ENCODE peak calls at places on chromosomes 2 and 18, in nine cellular contexts. D is fibroblast of the aortic adventitia, P is foreskin fibroblast, O is psoas muscle, W is PC-3, M is stomach, K is GM23248, F is lower lobe of right lung, G is aorta. Q is an unnamed sample.

GRCh38 chr2:241456546-241456945 is 51.8 kb downstream of the STK25 start:
- DNase-seq in D (no peak), P (no peak), O (no peak), W (no peak), M (no peak), K (no peak), F (no peak), G (no peak), Q (no peak)

GRCh38 chr2:182608181-182608845 is 107.7 kb upstream of the DNAJC10 start:
- DNase-seq in D (no peak), P (no peak), O (no peak), W (no peak), M (no peak), K (no peak), F (no peak), G (no peak), Q (no peak)

GRCh38 chr18:59155140-59155539 is 15.5 kb downstream of the SEC11C start:
- DNase-seq in D (peak; percentile 62), P (peak; percentile 14), O (no peak), W (no peak), M (no peak), K (peak; percentile 79), F (no peak), G (no peak), Q (no peak)

GRCh38 chr18:35491689-35492077 is 6.1 kb downstream of the INO80C start:
- DNase-seq in D (no peak), P (no peak), O (no peak), W (no peak), M (no peak), K (no peak), F (no peak), G (no peak), Q (no peak)

GRCh38 chr2:221818569-221818968 is 246.5 kb upstream of the EPHA4 start:
- DNase-seq in D (no peak), P (no peak), O (no peak), W (peak; percentile 41), M (no peak), K (no peak), F (no peak), G (no peak), Q (no peak)

GRCh38 chr18:42067527-42067926 is 112.5 kb downstream of the PIK3C3 start:
- DNase-seq in D (no peak), P (no peak), O (no peak), W (no peak), M (no peak), K (no peak), F (no peak), G (no peak), Q (no peak)

GRCh38 chr2:112182581-112183034 is 44.4 kb downstream of the FBLN7 start:
- DNase-seq in D (no peak), P (no peak), O (no peak), W (no peak), M (no peak), K (no peak), F (no peak), G (no peak), Q (no peak)

GRCh38 chr2:114442545-114442944 is at the start of gene DPP10:
- DNase-seq in D (no peak), P (no peak), O (no peak), W (peak; percentile 26), M (no peak), K (peak; percentile 4), F (no peak), G (peak; percentile 48), Q (no peak)

GRCh38 chr2:234446404-234447076 is 50.3 kb downstream of the ARL4C start:
- DNase-seq in D (no peak), P (no peak), O (peak; percentile 46), W (no peak), M (peak; percentile 60), K (no peak), F (peak; percentile 86), G (peak; percentile 91), Q (no peak)

GRCh38 chr2:227703280-227703732 is 14.5 kb downstream of the SLC19A3 start:
- DNase-seq in D (peak; percentile 48), P (peak; percentile 19), O (no peak), W (peak; percentile 85), M (no peak), K (peak; percentile 73), F (no peak), G (no peak), Q (no peak)

GRCh38 chr2:73981081-73981968 is 3.4 kb upstream of the TET3 start:
- DNase-seq in D (no peak), P (no peak), O (peak; percentile 49), W (peak; percentile 53), M (peak; percentile 52), K (peak; percentile 67), F (peak; percentile 76), G (peak; percentile 66), Q (no peak)

GRCh38 chr2:59182249-59182648 is 941.1 kb upstream of the FANCL start:
- DNase-seq in D (no peak), P (peak; percentile 4), O (no peak), W (peak; percentile 35), M (no peak), K (peak; percentile 46), F (no peak), G (no peak), Q (peak; percentile 20)

GRCh38 chr18:44624052-44624451 is 56.6 kb upstream of the SETBP1 start:
- DNase-seq in D (no peak), P (no peak), O (no peak), W (no peak), M (no peak), K (no peak), F (no peak), G (no peak), Q (no peak)

GRCh38 chr2:3585239-3586109 is 9.4 kb upstream of the COLEC11 start:
- DNase-seq in D (peak; percentile 79), P (peak; percentile 85), O (peak; percentile 50), W (peak; percentile 24), M (peak; percentile 54), K (no peak), F (no peak), G (peak; percentile 59), Q (no peak)
- H3K4me3 ChIP-seq in D (peak overlapping the region; percentile 28), P (peak overlapping the region; percentile 39), O (peak overlapping the region; percentile 12), W (no peak overlapping the region), M (no peak overlapping the region), K (no peak overlapping the region), F (peak overlapping the region; percentile 33), G (no peak overlapping the region), Q (no peak overlapping the region)

DNA sequence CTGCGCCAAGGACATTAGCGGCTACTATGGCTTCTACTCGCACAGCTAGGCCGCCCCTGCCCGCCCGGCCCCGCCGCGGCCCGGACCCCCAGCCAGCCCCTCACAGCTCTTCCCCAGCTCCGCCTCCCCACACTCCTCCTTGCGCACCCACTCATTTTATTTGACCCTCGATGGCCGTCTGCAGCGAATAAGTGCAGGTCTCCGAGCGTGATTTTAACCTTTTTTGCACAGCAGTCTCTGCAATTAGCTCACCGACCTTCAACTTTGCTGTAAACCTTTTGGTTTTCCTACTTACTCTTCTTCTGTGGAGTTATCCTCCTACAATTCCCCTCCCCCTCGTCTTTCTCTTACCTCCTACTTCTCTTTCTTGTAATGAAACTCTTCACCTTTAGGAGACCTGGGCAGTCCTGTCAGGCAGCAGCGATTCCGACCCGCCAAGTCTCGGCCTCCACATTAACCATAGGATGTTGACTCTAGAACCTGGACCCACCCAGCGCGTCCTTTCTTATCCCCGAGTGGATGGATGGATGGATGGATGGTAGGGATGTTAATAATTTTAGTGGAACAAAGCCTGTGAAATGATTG is 8.2 kb downstream of the TBR1 start:
- DNase-seq in D (no peak), P (no peak), O (no peak), W (no peak), M (no peak), K (no peak), F (no peak), G (no peak), Q (no peak)
- H3K4me3 ChIP-seq in D (no peak overlapping the region), P (no peak overlapping the region), O (peak overlapping the region; percentile 49), W (no peak overlapping the region), M (peak overlapping the region; percentile 47), K (peak overlapping the region; percentile 39), F (peak overlapping the region; percentile 31), G (no peak overlapping the region), Q (no peak overlapping the region)

GRCh38 chr2:45834372-45834771 is 182.9 kb downstream of the PRKCE start:
- DNase-seq in D (no peak), P (no peak), O (no peak), W (no peak), M (no peak), K (no peak), F (no peak), G (no peak), Q (no peak)

GRCh38 chr2:45833968-45834344 is 182.5 kb downstream of the PRKCE start:
- DNase-seq in D (no peak), P (no peak), O (no peak), W (no peak), M (no peak), K (no peak), F (no peak), G (no peak), Q (no peak)

GRCh38 chr2:45833301-45833967 is 182.0 kb downstream of the PRKCE start:
- DNase-seq in D (no peak), P (no peak), O (no peak), W (no peak), M (no peak), K (no peak), F (no peak), G (no peak), Q (no peak)

GRCh38 chr2:45836316-45836715 is 184.8 kb downstream of the PRKCE start:
- DNase-seq in D (no peak), P (no peak), O (no peak), W (no peak), M (no peak), K (no peak), F (no peak), G (no peak), Q (no peak)

GRCh38 chr2:45834858-45835257 is 183.4 kb downstream of the PRKCE start:
- DNase-seq in D (no peak), P (no peak), O (no peak), W (no peak), M (no peak), K (no peak), F (no peak), G (no peak), Q (no peak)
- H3K4me3 ChIP-seq in D (no peak overlapping the region), P (no peak overlapping the region), O (no peak overlapping the region), W (no peak overlapping the region), M (no peak overlapping the region), K (no peak overlapping the region), F (no peak overlapping the region), G (no peak overlapping the region), Q (no peak overlapping the region)

GRCh38 chr18:55420665-55420964 is 167.4 kb downstream of the TCF4 start:
- DNase-seq in D (no peak), P (no peak), O (no peak), W (no peak), M (no peak), K (no peak), F (no peak), G (no peak), Q (no peak)

GRCh38 chr18:55420977-55421611 is 166.9 kb downstream of the TCF4 start:
- DNase-seq in D (peak; percentile 24), P (no peak), O (no peak), W (no peak), M (no peak), K (peak; percentile 20), F (no peak), G (no peak), Q (no peak)

GRCh38 chr18:55419132-55419938 is 168.7 kb downstream of the TCF4 start:
- DNase-seq in D (no peak), P (no peak), O (no peak), W (no peak), M (no peak), K (peak; percentile 36), F (no peak), G (no peak), Q (no peak)

GRCh38 chr18:55418439-55418838 is 169.6 kb downstream of the TCF4 start:
- DNase-seq in D (no peak), P (no peak), O (no peak), W (no peak), M (no peak), K (no peak), F (no peak), G (no peak), Q (no peak)

GRCh38 chr18:55419939-55420664 is 167.9 kb downstream of the TCF4 start:
- DNase-seq in D (peak; percentile 19), P (no peak), O (no peak), W (no peak), M (no peak), K (peak; percentile 65), F (no peak), G (no peak), Q (no peak)
- H3K4me3 ChIP-seq in D (peak overlapping the region; percentile 16), P (peak overlapping the region; percentile 64), O (peak overlapping the region; percentile 67), W (no peak overlapping the region), M (peak overlapping the region; percentile 11), K (peak overlapping the region; percentile 79), F (peak overlapping the region; percentile 32), G (no peak overlapping the region), Q (peak overlapping the region; percentile 78)

Q was measured in SK-N-MC.